ENCODE peak calls at places on chromosome 10, in nine cellular contexts. E, B, O, Q, J, R, K, T and H are unnamed samples. For H3K4me1, the result is how much of the 10 kb centered on the place peaks cover.

GRCh38 chr10:24518981-24519597 is 204.6 kb downstream of the ARHGAP21 start:
- DNase-seq in R (peak), K (peak), B (peak), E (peak), J (peak), Q (peak), O (peak), T (peak), H (peak)

GRCh38 chr10:27240891-27241639 is 468 bp upstream of the ACBD5 start:
- DNase-seq in Q (no peak), K (no peak), O (peak), B (no peak), R (peak), E (peak), T (no peak), J (no peak), H (no peak)

GRCh38 chr10:118971187-118971586 is 58.3 kb upstream of the NANOS1 start:
- DNase-seq in B (no peak), Q (no peak), T (no peak), E (no peak), K (no peak), O (no peak), R (no peak), J (no peak), H (no peak)

GRCh38 chr10:35448687-35449662 is 112.7 kb downstream of the CCNY start:
- DNase-seq in E (no peak), T (peak), K (no peak), O (no peak), Q (peak), R (no peak), B (no peak), J (no peak), H (no peak)

GRCh38 chr10:26486304-26486703 is 48.2 kb downstream of the APBB1IP start:
- DNase-seq in K (peak), T (no peak), O (no peak), J (no peak), Q (no peak), E (no peak), R (no peak), B (peak), H (no peak)

GRCh38 chr10:71766717-71767419 is 6.5 kb downstream of the VSIR start:
- DNase-seq in K (peak), J (peak), R (no peak), E (no peak), Q (peak), O (peak), T (peak), B (peak), H (no peak)

GRCh38 chr10:34031410-34031809 is 696.9 kb upstream of the NRP1 start:
- DNase-seq in B (peak), J (no peak), K (peak), T (no peak), R (peak), O (no peak), E (no peak), Q (peak), H (no peak)

GRCh38 chr10:46293832-46294640 is 7.2 kb downstream of the ANTXRL start:
- DNase-seq in Q (no peak), E (no peak), O (no peak), J (peak), K (no peak), R (no peak), B (no peak), T (no peak), H (no peak)

GRCh38 chr10:102400061-102400460 is 4.6 kb downstream of the NFKB2 start:
- DNase-seq in J (no peak), K (no peak), R (no peak), O (no peak), E (no peak), B (no peak), T (no peak), Q (no peak), H (no peak)

GRCh38 chr10:11409357-11409756 is 202.1 kb downstream of the USP6NL start:
- DNase-seq in K (no peak), E (no peak), B (no peak), R (no peak), J (no peak), O (no peak), T (no peak), Q (no peak), H (no peak)

GRCh38 chr10:103481974-103482531 is 3.0 kb upstream of the CALHM3 start:
- DNase-seq in O (peak), Q (peak), E (peak), R (peak), J (no peak), K (peak), B (peak), T (peak), H (no peak)

GRCh38 chr10:118870467-118871243 is 115.9 kb upstream of the CACUL1 start:
- DNase-seq in T (peak), E (peak), K (peak), Q (peak), J (peak), B (peak), R (no peak), O (no peak), H (no peak)

GRCh38 chr10:17428616-17429097 is 25.7 kb downstream of the ST8SIA6 start:
- DNase-seq in O (peak), B (no peak), T (no peak), R (no peak), Q (no peak), E (peak), J (no peak), K (no peak), H (no peak)

GRCh38 chr10:67539312-67539711 is 156.7 kb downstream of the CTNNA3 start:
- DNase-seq in J (no peak), B (no peak), K (peak), Q (no peak), O (no peak), T (no peak), R (no peak), E (no peak), H (no peak)

GRCh38 chr10:68871731-68872342 is 29.3 kb upstream of the DDX50 start:
- DNase-seq in R (peak), T (peak), E (peak), O (peak), K (peak), Q (peak), B (no peak), J (no peak), H (no peak)

GRCh38 chr10:71307469-71308085 is 11.5 kb upstream of the SLC29A3 start:
- DNase-seq in J (peak), Q (no peak), T (no peak), R (no peak), O (peak), K (no peak), E (no peak), B (peak), H (no peak)

GRCh38 chr10:70954777-70955176 is 66.4 kb upstream of the PCBD1 start:
- DNase-seq in T (no peak), Q (no peak), K (no peak), E (no peak), B (no peak), O (no peak), R (no peak), J (no peak), H (no peak)

GRCh38 chr10:77334501-77334900 is 303.1 kb downstream of the KCNMA1 start:
- DNase-seq in B (no peak), Q (no peak), R (no peak), E (no peak), J (no peak), K (no peak), O (no peak), T (no peak), H (no peak)

DNA sequence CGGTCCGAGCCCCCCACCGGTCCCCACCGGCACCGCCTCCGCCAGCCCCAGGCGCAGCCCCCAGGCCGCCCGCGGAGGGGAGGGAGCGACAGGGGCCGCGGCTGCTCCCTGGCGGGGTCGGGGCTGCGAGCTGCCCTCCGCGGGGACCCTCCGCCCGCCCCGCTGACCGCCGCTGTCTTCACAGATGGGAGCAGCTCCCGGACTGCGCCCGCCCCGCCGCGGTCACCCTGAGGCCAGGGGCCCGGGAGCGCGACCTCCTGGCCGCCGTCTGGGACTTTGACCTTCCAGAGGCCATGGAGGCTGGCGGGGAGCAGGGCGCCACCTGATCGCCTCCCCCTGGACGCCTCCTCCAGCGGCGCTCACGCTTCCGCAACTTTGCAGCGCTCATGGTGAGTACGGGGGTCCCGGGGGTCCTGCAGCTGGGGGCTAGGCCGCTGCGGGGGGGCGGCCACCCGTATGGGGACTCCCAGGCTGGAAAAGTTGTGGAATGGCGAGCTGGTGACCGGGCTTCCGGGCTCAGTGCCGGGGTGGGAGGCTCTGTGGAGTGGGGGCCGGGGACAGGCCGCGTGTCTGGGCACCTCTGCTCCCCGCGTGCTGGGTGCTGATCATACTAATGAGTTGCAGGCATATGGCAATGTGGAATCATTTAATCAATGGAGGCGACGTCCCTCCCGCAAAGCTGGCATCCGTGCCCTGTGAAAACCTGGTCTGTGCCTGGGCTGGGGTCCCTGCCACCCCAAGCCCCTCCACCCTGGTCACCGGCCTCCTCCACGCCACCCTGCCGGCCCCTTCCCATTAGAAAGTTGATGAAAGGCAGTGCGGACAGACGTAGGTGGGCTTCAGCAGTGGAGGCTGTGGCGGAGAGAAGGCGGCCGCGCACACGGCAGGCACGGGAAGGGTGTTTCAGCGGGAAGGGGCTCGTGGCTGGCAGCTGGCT is 1.1 kb downstream of the ADGRA1 start:
- DNase-seq in T (peak), O (no peak), E (no peak), R (no peak), Q (no peak), K (no peak), J (no peak), B (no peak), H (no peak)
- H3K4me3 ChIP-seq in T (peak), O (no peak), E (peak), R (no peak), Q (peak), K (no peak), J (no peak), B (no peak), H (peak)

DNA sequence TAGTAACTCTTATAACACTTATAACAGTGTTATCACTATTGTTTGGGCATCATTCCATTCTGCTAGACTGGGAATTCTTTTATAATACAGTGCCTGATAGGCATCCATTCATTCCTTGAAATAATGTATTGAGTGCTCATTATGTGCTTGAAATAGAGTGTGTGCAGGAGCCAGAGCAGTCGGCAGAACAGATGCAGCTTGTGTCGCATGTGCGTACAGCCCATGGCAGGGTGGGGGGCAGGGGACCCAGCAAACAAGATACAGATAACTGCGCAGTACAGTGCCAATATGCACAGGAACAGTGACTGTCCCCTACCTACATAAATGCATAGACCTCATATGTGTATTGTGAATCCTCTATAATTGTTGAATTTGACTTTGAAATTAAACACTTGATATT is 99.3 kb downstream of the KAT6B start:
- DNase-seq in O (no peak), J (no peak), R (no peak), B (no peak), K (no peak), Q (no peak), E (no peak), T (no peak), H (no peak)
- H3K4me1 ChIP-seq in O (under half), J (under half), R (under half), B (half or more), K (under half), Q (half or more), E (under half), T (under half), H (under half)

GRCh38 chr10:113825791-113826190 is 28.1 kb downstream of the DCLRE1A start:
- DNase-seq in K (no peak), J (no peak), E (no peak), Q (no peak), O (no peak), R (no peak), T (no peak), B (no peak), H (no peak)
- H3K4me3 ChIP-seq in K (no peak), J (no peak), E (no peak), Q (no peak), O (no peak), R (no peak), T (no peak), B (no peak), H (no peak)

GRCh38 chr10:7192831-7193348 is 217.9 kb downstream of the SFMBT2 start:
- DNase-seq in O (no peak), T (no peak), J (no peak), Q (no peak), E (no peak), R (no peak), K (no peak), B (no peak), H (no peak)
- H3K4me1 ChIP-seq in O (under half), T (under half), J (under half), Q (under half), E (under half), R (under half), K (under half), B (under half), H (under half)

GRCh38 chr10:3827768-3828403 is 42.9 kb upstream of the KLF6 start:
- DNase-seq in B (no peak), O (no peak), R (no peak), Q (no peak), T (no peak), E (no peak), J (no peak), K (no peak), H (no peak)
- H3K4me3 ChIP-seq in B (peak), O (no peak), R (no peak), Q (no peak), T (no peak), E (no peak), J (no peak), K (no peak), H (no peak)

DNA sequence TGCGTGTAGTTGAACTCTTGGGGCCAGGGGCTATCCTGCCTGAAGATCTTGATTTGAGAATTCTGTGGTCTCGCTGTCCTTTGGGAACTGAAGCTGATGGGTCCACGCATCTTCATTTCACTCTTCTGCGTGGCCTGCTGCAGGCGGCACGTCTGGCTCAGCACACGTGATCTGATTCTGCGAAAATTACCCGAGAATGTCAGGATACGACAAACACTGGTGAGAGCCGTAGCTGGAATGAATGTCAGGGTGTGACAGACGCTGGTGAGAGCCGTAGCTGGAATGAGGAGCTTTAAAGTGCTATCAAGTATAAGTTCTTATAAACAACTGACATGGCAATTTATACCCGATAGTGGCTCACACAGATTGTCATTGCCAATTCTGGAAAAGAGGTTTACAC is 44.6 kb upstream of the CFAP46 start:
- DNase-seq in E (no peak), T (no peak), K (no peak), R (no peak), B (no peak), Q (no peak), O (no peak), J (no peak), H (no peak)
- H3K4me1 ChIP-seq in E (under half), T (under half), K (under half), R (under half), B (under half), Q (under half), O (under half), J (under half), H (under half)

DNA sequence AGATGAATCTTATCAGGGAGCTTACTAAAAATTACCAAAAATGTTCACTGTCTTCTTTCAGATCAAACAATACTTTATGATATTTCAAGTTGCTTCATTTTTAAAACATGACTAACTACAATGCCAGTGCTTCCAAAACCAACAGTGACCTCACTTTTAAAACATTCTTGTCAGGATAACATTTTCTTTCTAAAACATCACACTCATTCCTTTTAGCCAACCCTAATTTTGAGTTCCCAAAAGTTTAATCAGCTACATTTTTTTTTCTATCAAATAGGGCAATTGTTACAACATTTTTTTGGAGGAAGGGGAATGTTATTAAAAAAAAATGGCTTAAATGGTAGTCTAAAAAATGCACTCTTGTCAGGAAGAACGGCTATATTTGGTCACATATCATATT is 37.3 kb downstream of the RTKN2 start:
- DNase-seq in Q (no peak), O (no peak), J (no peak), B (no peak), E (no peak), K (peak), R (no peak), T (peak), H (no peak)
- H3K4me3 ChIP-seq in Q (no peak), O (no peak), J (no peak), B (no peak), E (no peak), K (no peak), R (no peak), T (no peak), H (no peak)